ENCODE peak calls at places on chromosomes 6 and 20, in five cellular contexts. Z is A549, C is HepG2, R is GM12878, I is H1. J is an unnamed sample.

GRCh38 chr20:15789083-15789482 is 784.2 kb downstream of the KIF16B start:
- DNase-seq in Z (no peak), C (no peak), R (no peak), I (no peak), J (no peak)

GRCh38 chr6:99064769-99065168 is 117.0 kb upstream of the FBXL4 start:
- DNase-seq in Z (no peak), C (no peak), R (no peak), I (no peak), J (no peak)

GRCh38 chr6:45416700-45417099 is 39.0 kb upstream of the SUPT3H start:
- DNase-seq in Z (no peak), C (no peak), R (no peak), I (no peak), J (no peak)

GRCh38 chr6:138657026-138657425 is 116.5 kb upstream of the CCDC28A start:
- DNase-seq in Z (no peak), C (no peak), R (no peak), I (no peak), J (no peak)

GRCh38 chr6:159713984-159714383 is 13.3 kb upstream of the WTAP start:
- DNase-seq in Z (no peak), C (no peak), R (no peak), I (no peak), J (no peak)

GRCh38 chr6:104325341-104326172 is 534.2 kb downstream of the HACE1 start:
- DNase-seq in Z (peak), C (no peak), R (no peak), I (no peak), J (no peak)

GRCh38 chr6:149059557-149059956 is 258.0 kb upstream of the TAB2 start:
- DNase-seq in Z (no peak), C (no peak), R (no peak), I (no peak), J (no peak)

GRCh38 chr6:169384291-169384690 is 130.6 kb upstream of the THBS2 start:
- DNase-seq in Z (no peak), C (no peak), R (no peak), I (no peak), J (no peak)

GRCh38 chr6:96522469-96523009 is 933 bp downstream of the UFL1 start:
- DNase-seq in Z (no peak), C (peak), R (no peak), I (no peak), J (no peak)

GRCh38 chr6:144675231-144675861 is 390.2 kb downstream of the UTRN start:
- DNase-seq in Z (no peak), C (no peak), R (peak), I (no peak), J (no peak)

GRCh38 chr6:13063300-13063918 is 264.9 kb downstream of the TBC1D7 start:
- DNase-seq in Z (no peak), C (no peak), R (no peak), I (no peak), J (no peak)

GRCh38 chr6:40556023-40556422 is 31.1 kb downstream of the LRFN2 start:
- DNase-seq in Z (no peak), C (no peak), R (no peak), I (no peak), J (no peak)

GRCh38 chr20:25282034-25282781 is 34.3 kb downstream of the PYGB start:
- DNase-seq in Z (no peak), C (no peak), R (no peak), I (peak), J (no peak)

GRCh38 chr6:5665173-5665572 is 341.6 kb downstream of the NRN1 start:
- DNase-seq in Z (no peak), C (no peak), R (no peak), I (no peak), J (no peak)

GRCh38 chr6:147726342-147726741 is 217.9 kb downstream of the SAMD5 start:
- DNase-seq in Z (no peak), C (no peak), R (no peak), I (no peak), J (no peak)

GRCh38 chr20:24360531-24360930 is 108.9 kb upstream of the SYNDIG1 start:
- DNase-seq in Z (no peak), C (no peak), R (no peak), I (no peak), J (no peak)

GRCh38 chr6:164151161-164151728 is 736.7 kb downstream of the QKI start:
- DNase-seq in Z (no peak), C (no peak), R (no peak), I (no peak), J (no peak)

GRCh38 chr6:1525364-1526038 is 84.2 kb upstream of the FOXC1 start:
- DNase-seq in Z (no peak), C (no peak), R (no peak), I (no peak), J (no peak)

GRCh38 chr6:146851837-146852236 is 253.1 kb downstream of the ADGB start:
- DNase-seq in Z (no peak), C (no peak), R (no peak), I (no peak), J (no peak)

GRCh38 chr6:26249709-26249958 is 115.4 kb upstream of the BTN3A2 start:
- DNase-seq in Z (no peak), C (no peak), R (peak), I (no peak), J (no peak)

GRCh38 chr6:335572-335971 is 43.3 kb downstream of the DUSP22 start:
- DNase-seq in Z (no peak), C (no peak), R (no peak), I (no peak), J (no peak)

GRCh38 chr6:149335924-149336323 is 18.4 kb downstream of the TAB2 start:
- DNase-seq in Z (no peak), C (no peak), R (no peak), I (no peak), J (no peak)

GRCh38 chr20:17531537-17532025 is 402 bp upstream of the BFSP1 start:
- DNase-seq in Z (peak), C (no peak), R (no peak), I (no peak), J (no peak)

GRCh38 chr20:32455901-32456701 is 98.0 kb downstream of the ASXL1 start:
- DNase-seq in Z (no peak), C (no peak), R (no peak), I (no peak), J (no peak)

GRCh38 chr6:85449818-85450577 is at the start of gene NT5E:
- DNase-seq in Z (peak), C (peak), R (no peak), I (peak), J (no peak)

GRCh38 chr6:121794630-121795029 is 359.2 kb downstream of the GJA1 start:
- DNase-seq in Z (peak), C (no peak), R (no peak), I (no peak), J (no peak)

DNA sequence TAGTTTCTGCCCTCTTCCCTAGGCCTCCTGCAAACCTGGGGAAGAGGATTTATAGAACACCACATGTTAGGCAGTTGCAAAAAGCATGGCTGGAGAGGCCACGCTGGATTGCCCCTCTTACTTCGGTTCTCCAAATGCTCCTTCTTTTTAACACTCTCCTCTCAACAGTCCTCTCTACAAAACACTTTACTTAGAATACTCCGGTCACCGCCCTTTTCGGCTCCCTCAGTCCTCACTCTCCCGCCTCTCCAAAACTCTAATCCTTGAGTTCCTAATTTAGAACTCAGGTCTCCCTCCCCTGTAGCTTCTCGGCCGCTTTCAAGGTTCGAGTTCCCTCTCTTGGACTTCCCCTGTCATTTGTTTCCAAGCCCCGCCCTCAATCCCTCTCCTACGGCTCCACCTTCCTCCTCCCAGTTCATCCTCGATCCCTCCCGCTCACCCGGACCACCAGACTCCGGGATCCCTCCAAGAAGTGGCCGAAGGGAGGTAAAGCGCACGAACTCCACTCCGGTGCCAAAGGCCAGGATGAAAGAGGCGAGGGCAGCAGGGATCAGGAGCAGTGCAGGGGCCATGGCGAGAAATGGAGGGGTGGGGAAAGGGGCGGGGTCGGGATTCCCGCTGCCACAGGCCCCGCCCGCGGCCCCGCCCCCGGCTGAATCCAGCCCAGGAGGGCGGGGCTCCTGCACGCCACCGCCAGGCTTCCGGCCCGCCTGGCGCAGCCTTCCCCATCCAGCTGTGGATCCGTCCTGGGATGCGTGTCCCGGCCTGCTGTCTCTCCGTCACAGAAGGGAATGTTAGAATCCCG is at the start of gene NRM:
- DNase-seq in Z (peak), C (peak), R (no peak), I (peak), J (peak)
- TF ChIP-seq HDAC2 in Z (no peak), C (peak), R (no peak), I (peak), J (no peak)

DNA sequence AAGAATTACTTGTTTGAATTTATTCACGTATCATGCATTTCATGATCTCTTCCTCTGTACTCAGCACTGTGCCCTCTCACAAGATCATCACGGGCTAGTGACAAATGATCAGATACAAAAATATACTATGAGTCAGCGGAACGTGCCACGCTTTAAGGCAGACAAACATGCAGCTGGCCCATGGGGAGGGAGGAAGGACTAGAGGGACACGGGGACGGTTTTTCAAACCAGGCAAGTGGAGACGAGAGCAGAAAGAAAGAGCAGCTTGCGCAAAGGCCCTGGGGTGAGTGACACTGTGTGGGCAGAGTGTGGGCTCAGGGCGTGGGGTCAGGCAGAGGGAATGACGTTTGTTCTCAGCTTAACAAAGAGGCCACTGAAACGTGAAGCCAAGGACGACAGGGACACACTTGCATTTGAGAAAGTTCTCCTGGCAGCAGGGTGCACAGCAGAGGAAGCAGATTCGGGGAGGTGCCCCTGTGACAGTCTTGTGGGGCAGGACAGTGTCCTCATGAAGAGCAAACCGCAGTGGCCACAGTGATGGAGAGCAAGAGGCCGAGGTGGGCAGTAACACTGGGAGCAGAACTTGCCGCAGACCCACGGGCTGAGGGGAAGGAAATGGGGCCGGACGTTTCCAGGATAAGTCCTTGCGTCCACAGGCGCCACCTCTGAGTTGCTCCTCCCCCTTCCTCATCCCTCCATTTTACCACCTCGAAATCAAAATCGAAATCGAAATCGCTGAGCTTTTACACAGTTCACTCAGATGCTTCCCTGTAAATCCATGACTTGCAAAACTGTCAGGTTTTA is 6.9 kb upstream of the RPS6KA2 start:
- DNase-seq in Z (no peak), C (peak), R (no peak), I (no peak), J (peak)
- H3K4me2 ChIP-seq in Z (no peak), C (no peak), R (no peak), I (no peak), J (no peak)

DNA sequence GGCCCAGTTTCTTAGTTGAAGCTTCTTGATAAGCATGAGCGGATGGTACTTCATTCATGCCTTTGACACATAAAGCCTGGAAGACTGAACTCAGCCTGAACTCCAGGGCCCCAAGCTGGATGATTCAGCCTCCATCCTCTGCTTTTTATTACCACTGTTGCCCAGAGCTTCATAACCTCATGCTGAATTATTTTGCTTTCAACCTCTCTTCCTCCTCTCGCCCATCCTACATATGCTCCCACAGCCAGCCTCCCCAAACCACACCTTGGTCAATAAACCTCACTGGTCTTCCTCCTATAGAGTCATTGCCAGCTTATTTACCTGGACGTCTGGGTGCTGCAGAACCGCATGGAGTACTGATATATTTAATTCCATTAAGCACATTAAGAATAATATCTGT is 59.4 kb downstream of the SLC35B3 start:
- DNase-seq in Z (no peak), C (no peak), R (no peak), I (no peak), J (no peak)
- TF ChIP-seq HDAC2 in Z (no peak), C (no peak), R (no peak), I (no peak), J (no peak)

GRCh38 chr20:37316116-37316774 is 26.8 kb downstream of the MANBAL start:
- DNase-seq in Z (no peak), C (no peak), R (no peak), I (no peak), J (no peak)

GRCh38 chr20:37314099-37314498 is 24.6 kb downstream of the MANBAL start:
- DNase-seq in Z (no peak), C (no peak), R (no peak), I (no peak), J (no peak)

GRCh38 chr20:37313546-37314091 is 24.2 kb downstream of the MANBAL start:
- DNase-seq in Z (no peak), C (no peak), R (no peak), I (no peak), J (no peak)

GRCh38 chr20:37315293-37316110 is 26.0 kb downstream of the MANBAL start:
- DNase-seq in Z (no peak), C (no peak), R (no peak), I (no peak), J (no peak)

GRCh38 chr20:37314617-37315292 is 25.3 kb downstream of the MANBAL start:
- DNase-seq in Z (no peak), C (no peak), R (no peak), I (no peak), J (no peak)
- H3K4me2 ChIP-seq in Z (no peak), C (no peak), R (peak), I (no peak), J (no peak)

GRCh38 chr20:3734111-3734843 is 1.8 kb downstream of the HSPA12B start:
- DNase-seq in Z (no peak), C (no peak), R (no peak), I (no peak), J (peak)
- TF ChIP-seq HDAC2 in Z (no peak), C (no peak), R (no peak), I (no peak), J (no peak)

GRCh38 chr20:45345104-45345936 is 2.9 kb downstream of the SDC4 start:
- DNase-seq in Z (no peak), C (no peak), R (no peak), I (no peak), J (no peak)

GRCh38 chr20:45343445-45343866 is 4.8 kb downstream of the SDC4 start:
- DNase-seq in Z (no peak), C (peak), R (no peak), I (peak), J (peak)

GRCh38 chr20:45342863-45343444 is 5.3 kb downstream of the SDC4 start:
- DNase-seq in Z (no peak), C (no peak), R (no peak), I (no peak), J (no peak)

GRCh38 chr20:45341939-45342862 is 6.0 kb downstream of the SDC4 start:
- DNase-seq in Z (no peak), C (peak), R (no peak), I (peak), J (peak)

GRCh38 chr20:45343867-45344721 is 4.1 kb downstream of the SDC4 start:
- DNase-seq in Z (no peak), C (peak), R (no peak), I (no peak), J (no peak)
- H3K4me2 ChIP-seq in Z (peak), C (peak), R (no peak), I (peak), J (peak)

DNA sequence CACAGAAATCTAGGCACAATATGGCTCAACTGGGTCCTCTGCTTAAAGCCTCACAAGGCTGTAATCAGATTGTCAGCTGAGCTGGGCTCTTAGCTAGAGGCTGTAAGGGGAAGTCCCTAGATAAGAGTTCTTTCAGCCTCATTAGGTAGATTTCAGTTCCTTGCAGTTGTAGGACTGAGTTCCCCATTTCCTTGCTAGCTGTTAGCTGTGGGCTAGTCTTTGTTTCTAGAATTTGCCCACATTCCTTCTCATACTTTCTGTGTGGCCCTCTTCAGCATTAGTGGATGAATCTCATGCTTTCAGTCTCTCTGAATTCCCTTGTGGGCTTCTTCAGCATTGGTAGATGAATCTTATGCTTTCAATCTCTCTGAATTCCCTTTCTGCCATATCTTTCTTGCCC is 71.0 kb upstream of the MRAP2 start:
- DNase-seq in Z (no peak), C (no peak), R (peak), I (no peak), J (no peak)
- TF ChIP-seq HDAC2 in Z (no peak), C (no peak), R (no peak), I (no peak), J (no peak)

GRCh38 chr6:156840606-156841005 is 63.4 kb downstream of the ARID1B start:
- DNase-seq in Z (no peak), C (no peak), R (no peak), I (no peak), J (no peak)

GRCh38 chr6:156842598-156843250 is 65.5 kb downstream of the ARID1B start:
- DNase-seq in Z (no peak), C (no peak), R (no peak), I (no peak), J (no peak)

GRCh38 chr6:156840136-156840535 is 63.0 kb downstream of the ARID1B start:
- DNase-seq in Z (no peak), C (no peak), R (no peak), I (no peak), J (no peak)

GRCh38 chr6:156841508-156841907 is 64.3 kb downstream of the ARID1B start:
- DNase-seq in Z (no peak), C (no peak), R (no peak), I (no peak), J (no peak)

GRCh38 chr6:156839591-156840001 is 62.4 kb downstream of the ARID1B start:
- DNase-seq in Z (no peak), C (no peak), R (no peak), I (no peak), J (peak)
- H3K4me2 ChIP-seq in Z (no peak), C (no peak), R (no peak), I (no peak), J (peak)